ENCODE peak calls at places on chromosomes 1 and 21, in eight cellular contexts. One of them, this sample, is unnamed.

GRCh38 chr1:239723821-239724367 is 337.5 kb downstream of the CHRM3 start:
- DNase-seq in cardiac muscle cell: no peak
- DNase-seq in CD8-positive, alpha-beta T cell: no peak
- DNase-seq in neural progenitor cell: no peak
- DNase-seq in astrocyte of the cerebellum: peak
- DNase-seq in uterus: no peak
- DNase-seq in HCT116: no peak
- DNase-seq in keratinocyte: no peak
- DNase-seq in this sample: no peak

GRCh38 chr1:42620307-42620706 is 37.9 kb upstream of the PPIH start:
- DNase-seq in cardiac muscle cell: no peak
- DNase-seq in CD8-positive, alpha-beta T cell: no peak
- DNase-seq in neural progenitor cell: no peak
- DNase-seq in astrocyte of the cerebellum: no peak
- DNase-seq in uterus: no peak
- DNase-seq in HCT116: no peak
- DNase-seq in keratinocyte: no peak
- DNase-seq in this sample: no peak

GRCh38 chr1:173405758-173406344 is 71.3 kb upstream of the PRDX6 start:
- DNase-seq in cardiac muscle cell: no peak
- DNase-seq in CD8-positive, alpha-beta T cell: no peak
- DNase-seq in neural progenitor cell: no peak
- DNase-seq in astrocyte of the cerebellum: no peak
- DNase-seq in uterus: no peak
- DNase-seq in HCT116: no peak
- DNase-seq in keratinocyte: no peak
- DNase-seq in this sample: no peak

GRCh38 chr1:77126309-77126708 is 92.9 kb downstream of the PIGK start:
- DNase-seq in cardiac muscle cell: peak
- DNase-seq in CD8-positive, alpha-beta T cell: no peak
- DNase-seq in neural progenitor cell: peak
- DNase-seq in astrocyte of the cerebellum: peak
- DNase-seq in uterus: no peak
- DNase-seq in HCT116: peak
- DNase-seq in keratinocyte: no peak
- DNase-seq in this sample: peak

GRCh38 chr1:7595338-7595737 is 175.8 kb upstream of the VAMP3 start:
- DNase-seq in cardiac muscle cell: peak
- DNase-seq in CD8-positive, alpha-beta T cell: no peak
- DNase-seq in neural progenitor cell: peak
- DNase-seq in astrocyte of the cerebellum: no peak
- DNase-seq in uterus: no peak
- DNase-seq in HCT116: no peak
- DNase-seq in keratinocyte: no peak
- DNase-seq in this sample: no peak

GRCh38 chr1:155598842-155599331 is 11.1 kb upstream of the MSTO1 start:
- DNase-seq in cardiac muscle cell: peak
- DNase-seq in CD8-positive, alpha-beta T cell: no peak
- DNase-seq in neural progenitor cell: peak
- DNase-seq in astrocyte of the cerebellum: no peak
- DNase-seq in uterus: no peak
- DNase-seq in HCT116: no peak
- DNase-seq in keratinocyte: no peak
- DNase-seq in this sample: no peak

GRCh38 chr21:32800056-32800455 is 28.5 kb upstream of the PAXBP1 start:
- DNase-seq in cardiac muscle cell: no peak
- DNase-seq in CD8-positive, alpha-beta T cell: no peak
- DNase-seq in neural progenitor cell: no peak
- DNase-seq in astrocyte of the cerebellum: no peak
- DNase-seq in uterus: no peak
- DNase-seq in HCT116: no peak
- DNase-seq in keratinocyte: no peak
- DNase-seq in this sample: no peak

GRCh38 chr1:17190526-17190995 is 14.4 kb upstream of the PADI1 start:
- DNase-seq in cardiac muscle cell: no peak
- DNase-seq in CD8-positive, alpha-beta T cell: no peak
- DNase-seq in neural progenitor cell: no peak
- DNase-seq in astrocyte of the cerebellum: no peak
- DNase-seq in uterus: no peak
- DNase-seq in HCT116: no peak
- DNase-seq in keratinocyte: no peak
- DNase-seq in this sample: no peak

GRCh38 chr1:235835226-235835625 is 31.5 kb downstream of the LYST start:
- DNase-seq in cardiac muscle cell: no peak
- DNase-seq in CD8-positive, alpha-beta T cell: no peak
- DNase-seq in neural progenitor cell: no peak
- DNase-seq in astrocyte of the cerebellum: no peak
- DNase-seq in uterus: peak
- DNase-seq in HCT116: no peak
- DNase-seq in keratinocyte: no peak
- DNase-seq in this sample: no peak

GRCh38 chr1:9652379-9653194 is 1.1 kb downstream of the PIK3CD start:
- DNase-seq in cardiac muscle cell: no peak
- DNase-seq in CD8-positive, alpha-beta T cell: peak
- DNase-seq in neural progenitor cell: no peak
- DNase-seq in astrocyte of the cerebellum: no peak
- DNase-seq in uterus: no peak
- DNase-seq in HCT116: no peak
- DNase-seq in keratinocyte: no peak
- DNase-seq in this sample: peak

GRCh38 chr1:75165264-75165663 is 31.1 kb downstream of the LHX8 start:
- DNase-seq in cardiac muscle cell: no peak
- DNase-seq in CD8-positive, alpha-beta T cell: no peak
- DNase-seq in neural progenitor cell: no peak
- DNase-seq in astrocyte of the cerebellum: no peak
- DNase-seq in uterus: no peak
- DNase-seq in HCT116: no peak
- DNase-seq in keratinocyte: no peak
- DNase-seq in this sample: no peak

GRCh38 chr1:152954436-152954835 is 7.4 kb downstream of the SPRR5 start:
- DNase-seq in cardiac muscle cell: no peak
- DNase-seq in CD8-positive, alpha-beta T cell: no peak
- DNase-seq in neural progenitor cell: no peak
- DNase-seq in astrocyte of the cerebellum: no peak
- DNase-seq in uterus: no peak
- DNase-seq in HCT116: no peak
- DNase-seq in keratinocyte: peak
- DNase-seq in this sample: no peak

GRCh38 chr21:39134288-39134810 is 48.9 kb downstream of the PSMG1 start:
- DNase-seq in cardiac muscle cell: no peak
- DNase-seq in CD8-positive, alpha-beta T cell: no peak
- DNase-seq in neural progenitor cell: no peak
- DNase-seq in astrocyte of the cerebellum: no peak
- DNase-seq in uterus: no peak
- DNase-seq in HCT116: no peak
- DNase-seq in keratinocyte: no peak
- DNase-seq in this sample: no peak

GRCh38 chr1:4430406-4431404 is 223.7 kb upstream of the AJAP1 start:
- DNase-seq in cardiac muscle cell: no peak
- DNase-seq in CD8-positive, alpha-beta T cell: no peak
- DNase-seq in neural progenitor cell: no peak
- DNase-seq in astrocyte of the cerebellum: no peak
- DNase-seq in uterus: no peak
- DNase-seq in HCT116: no peak
- DNase-seq in keratinocyte: no peak
- DNase-seq in this sample: no peak

GRCh38 chr21:33780631-33781030 is 135.0 kb downstream of the ATP5PO start:
- DNase-seq in cardiac muscle cell: no peak
- DNase-seq in CD8-positive, alpha-beta T cell: no peak
- DNase-seq in neural progenitor cell: no peak
- DNase-seq in astrocyte of the cerebellum: no peak
- DNase-seq in uterus: no peak
- DNase-seq in HCT116: no peak
- DNase-seq in keratinocyte: no peak
- DNase-seq in this sample: no peak

GRCh38 chr1:71494163-71494562 is 413.3 kb upstream of the ZRANB2 start:
- DNase-seq in cardiac muscle cell: no peak
- DNase-seq in CD8-positive, alpha-beta T cell: no peak
- DNase-seq in neural progenitor cell: no peak
- DNase-seq in astrocyte of the cerebellum: no peak
- DNase-seq in uterus: no peak
- DNase-seq in HCT116: no peak
- DNase-seq in keratinocyte: no peak
- DNase-seq in this sample: no peak

GRCh38 chr1:204213668-204214662 is at the start of gene GOLT1A:
- DNase-seq in cardiac muscle cell: peak
- DNase-seq in CD8-positive, alpha-beta T cell: peak
- DNase-seq in neural progenitor cell: peak
- DNase-seq in astrocyte of the cerebellum: peak
- DNase-seq in uterus: peak
- DNase-seq in HCT116: peak
- DNase-seq in keratinocyte: peak
- DNase-seq in this sample: peak

GRCh38 chr1:24659993-24660665 is 17.0 kb downstream of the SRRM1 start:
- DNase-seq in cardiac muscle cell: no peak
- DNase-seq in CD8-positive, alpha-beta T cell: no peak
- DNase-seq in neural progenitor cell: no peak
- DNase-seq in astrocyte of the cerebellum: no peak
- DNase-seq in uterus: no peak
- DNase-seq in HCT116: no peak
- DNase-seq in keratinocyte: no peak
- DNase-seq in this sample: no peak

GRCh38 chr1:78095618-78096416 is 50.1 kb downstream of the GIPC2 start:
- DNase-seq in cardiac muscle cell: no peak
- DNase-seq in CD8-positive, alpha-beta T cell: no peak
- DNase-seq in neural progenitor cell: no peak
- DNase-seq in astrocyte of the cerebellum: peak
- DNase-seq in uterus: no peak
- DNase-seq in HCT116: no peak
- DNase-seq in keratinocyte: no peak
- DNase-seq in this sample: no peak

GRCh38 chr21:32653326-32653901 is 41.2 kb upstream of the CFAP298 start:
- DNase-seq in cardiac muscle cell: peak
- DNase-seq in CD8-positive, alpha-beta T cell: no peak
- DNase-seq in neural progenitor cell: peak
- DNase-seq in astrocyte of the cerebellum: peak
- DNase-seq in uterus: no peak
- DNase-seq in HCT116: peak
- DNase-seq in keratinocyte: no peak
- DNase-seq in this sample: peak

GRCh38 chr1:37255111-37255795 is 219.1 kb upstream of the ZC3H12A start:
- DNase-seq in cardiac muscle cell: peak
- DNase-seq in CD8-positive, alpha-beta T cell: no peak
- DNase-seq in neural progenitor cell: peak
- DNase-seq in astrocyte of the cerebellum: no peak
- DNase-seq in uterus: no peak
- DNase-seq in HCT116: no peak
- DNase-seq in keratinocyte: no peak
- DNase-seq in this sample: peak

GRCh38 chr1:202333861-202334260 is 7.9 kb downstream of the UBE2T start:
- DNase-seq in cardiac muscle cell: no peak
- DNase-seq in CD8-positive, alpha-beta T cell: no peak
- DNase-seq in neural progenitor cell: no peak
- DNase-seq in astrocyte of the cerebellum: no peak
- DNase-seq in uterus: no peak
- DNase-seq in HCT116: no peak
- DNase-seq in keratinocyte: no peak
- DNase-seq in this sample: no peak

GRCh38 chr1:202324646-202325045 is 17.1 kb downstream of the UBE2T start:
- DNase-seq in cardiac muscle cell: no peak
- DNase-seq in CD8-positive, alpha-beta T cell: no peak
- DNase-seq in neural progenitor cell: no peak
- DNase-seq in astrocyte of the cerebellum: no peak
- DNase-seq in uterus: no peak
- DNase-seq in HCT116: no peak
- DNase-seq in keratinocyte: no peak
- DNase-seq in this sample: no peak

DNA sequence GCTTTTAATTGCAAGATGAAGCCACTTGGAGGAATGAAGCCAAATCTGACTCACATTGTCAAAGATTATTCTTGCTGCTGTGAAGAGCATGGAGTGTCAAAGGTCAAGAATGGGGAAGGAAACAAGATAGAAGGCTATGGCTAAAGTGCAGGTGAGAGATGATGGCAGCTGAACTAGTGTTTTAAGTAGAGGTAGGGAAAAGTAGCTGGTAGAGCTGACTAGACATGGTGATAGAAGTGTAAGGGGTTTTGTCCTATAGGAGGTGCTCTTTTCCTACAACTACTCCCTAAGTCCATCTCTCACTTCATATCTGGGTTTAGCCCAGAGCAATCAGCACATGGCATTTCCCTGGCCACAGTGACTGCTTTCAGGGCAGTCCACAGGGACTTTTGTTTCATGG is 11.8 kb downstream of the UBE2T start:
- DNase-seq in cardiac muscle cell: no peak
- DNase-seq in CD8-positive, alpha-beta T cell: no peak
- DNase-seq in neural progenitor cell: no peak
- DNase-seq in astrocyte of the cerebellum: no peak
- DNase-seq in uterus: no peak
- DNase-seq in HCT116: no peak
- DNase-seq in keratinocyte: no peak
- DNase-seq in this sample: no peak
- TF ChIP-seq CTCF in cardiac muscle cell: peak
- TF ChIP-seq CTCF in CD8-positive, alpha-beta T cell: no peak
- TF ChIP-seq CTCF in neural progenitor cell: peak
- TF ChIP-seq CTCF in astrocyte of the cerebellum: no peak
- TF ChIP-seq CTCF in uterus: no peak
- TF ChIP-seq CTCF in HCT116: peak
- TF ChIP-seq CTCF in keratinocyte: peak
- TF ChIP-seq CTCF in this sample: no peak

GRCh38 chr1:20555025-20555757 is 2.8 kb downstream of the FAM43B start:
- DNase-seq in cardiac muscle cell: no peak
- DNase-seq in CD8-positive, alpha-beta T cell: no peak
- DNase-seq in neural progenitor cell: no peak
- DNase-seq in astrocyte of the cerebellum: no peak
- DNase-seq in uterus: no peak
- DNase-seq in HCT116: no peak
- DNase-seq in keratinocyte: no peak
- DNase-seq in this sample: no peak
- TF ChIP-seq CTCF in cardiac muscle cell: no peak
- TF ChIP-seq CTCF in CD8-positive, alpha-beta T cell: no peak
- TF ChIP-seq CTCF in neural progenitor cell: no peak
- TF ChIP-seq CTCF in astrocyte of the cerebellum: no peak
- TF ChIP-seq CTCF in uterus: no peak
- TF ChIP-seq CTCF in HCT116: no peak
- TF ChIP-seq CTCF in keratinocyte: no peak
- TF ChIP-seq CTCF in this sample: no peak

DNA sequence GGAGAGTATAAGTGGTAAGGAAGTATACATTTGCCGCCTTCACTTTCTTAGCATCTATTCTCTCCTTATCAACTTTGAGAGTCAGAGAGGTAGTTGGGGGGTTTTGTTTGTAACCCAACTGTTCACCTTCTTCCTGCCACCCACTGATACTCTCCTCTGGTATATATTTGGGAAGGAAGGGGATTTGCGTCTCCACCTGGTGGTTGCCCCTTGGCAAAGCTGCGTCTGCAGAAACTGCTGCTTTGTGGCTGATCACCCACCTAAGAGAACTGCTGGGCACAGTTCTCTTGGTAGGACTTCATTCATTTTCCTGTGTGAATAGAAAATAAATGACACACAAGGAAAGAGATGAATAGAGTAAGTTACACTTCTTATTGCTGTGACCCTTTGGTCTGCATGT is 87.0 kb downstream of the SYT14 start:
- DNase-seq in cardiac muscle cell: no peak
- DNase-seq in CD8-positive, alpha-beta T cell: no peak
- DNase-seq in neural progenitor cell: peak
- DNase-seq in astrocyte of the cerebellum: no peak
- DNase-seq in uterus: no peak
- DNase-seq in HCT116: no peak
- DNase-seq in keratinocyte: no peak
- DNase-seq in this sample: no peak
- TF ChIP-seq CTCF in cardiac muscle cell: no peak
- TF ChIP-seq CTCF in CD8-positive, alpha-beta T cell: no peak
- TF ChIP-seq CTCF in neural progenitor cell: peak
- TF ChIP-seq CTCF in astrocyte of the cerebellum: no peak
- TF ChIP-seq CTCF in uterus: no peak
- TF ChIP-seq CTCF in HCT116: peak
- TF ChIP-seq CTCF in keratinocyte: no peak
- TF ChIP-seq CTCF in this sample: no peak

GRCh38 chr1:55035904-55036303 is 3.4 kb upstream of the PCSK9 start:
- DNase-seq in cardiac muscle cell: no peak
- DNase-seq in CD8-positive, alpha-beta T cell: no peak
- DNase-seq in neural progenitor cell: no peak
- DNase-seq in astrocyte of the cerebellum: no peak
- DNase-seq in uterus: no peak
- DNase-seq in HCT116: peak
- DNase-seq in keratinocyte: no peak
- DNase-seq in this sample: no peak
- TF ChIP-seq CTCF in cardiac muscle cell: no peak
- TF ChIP-seq CTCF in CD8-positive, alpha-beta T cell: no peak
- TF ChIP-seq CTCF in neural progenitor cell: no peak
- TF ChIP-seq CTCF in astrocyte of the cerebellum: no peak
- TF ChIP-seq CTCF in uterus: no peak
- TF ChIP-seq CTCF in HCT116: peak
- TF ChIP-seq CTCF in keratinocyte: no peak
- TF ChIP-seq CTCF in this sample: no peak

This sample was measured in GM13976.